ENCODE peak calls at places on chromosome 20, in ten cellular contexts. V is central memory CD4-positive, alpha-beta T cell; W is T follicular helper cell; Y is GM13976; L is iris pigment epithelial cell; O is posterior cingulate gyrus; X is ecto neural progenitor cell; A is activated CD8-positive, alpha-beta memory T cell treated with anti-CD3 and anti-CD28 coated beads for 4 hours; E is cardiac muscle cell; H is head of caudate nucleus. N is an unnamed sample.

GRCh38 chr20:6768228-6769185 is 1.0 kb downstream of the BMP2 start:
- DNase-seq in L (peak; percentile 53), E (peak; percentile 39), O (peak; percentile 21), V (no peak), Y (peak; percentile 22), X (peak; percentile 58), A (no peak), H (peak; percentile 21), W (no peak), N (no peak)

GRCh38 chr20:44494266-44494665 is 18.6 kb downstream of the TTPAL start:
- DNase-seq in V (no peak), X (no peak), A (no peak), O (no peak), Y (no peak), H (no peak), W (no peak), L (peak; percentile 76), E (no peak), N (no peak)

GRCh38 chr20:3655032-3655405 is 8.2 kb downstream of the GFRA4 start:
- DNase-seq in W (no peak), Y (no peak), A (no peak), X (no peak), L (no peak), E (no peak), H (no peak), O (peak; percentile 3), V (no peak), N (no peak)

GRCh38 chr20:50323209-50323608 is 132.6 kb downstream of the CEBPB start:
- DNase-seq in W (no peak), O (no peak), X (no peak), A (no peak), H (no peak), Y (no peak), V (no peak), E (no peak), L (peak; percentile 58), N (no peak)

GRCh38 chr20:46713957-46714834 is 4.7 kb downstream of the SLC2A10 start:
- DNase-seq in H (no peak), Y (no peak), L (no peak), X (no peak), A (no peak), V (no peak), O (no peak), E (no peak), W (no peak), N (no peak)

GRCh38 chr20:34916774-34917354 is 38.7 kb downstream of the GSS start:
- DNase-seq in V (no peak), X (no peak), Y (no peak), W (no peak), O (no peak), A (no peak), L (no peak), H (no peak), E (no peak), N (no peak)

GRCh38 chr20:40536866-40537265 is 152.2 kb downstream of the MAFB start:
- DNase-seq in A (no peak), E (no peak), H (no peak), V (no peak), X (no peak), L (peak; percentile 4), O (no peak), W (no peak), Y (no peak), N (no peak)

GRCh38 chr20:41275181-41275793 is 42.2 kb downstream of the ZHX3 start:
- DNase-seq in E (no peak), L (peak; percentile 77), W (no peak), H (no peak), Y (no peak), A (no peak), V (no peak), O (no peak), X (no peak), N (no peak)

N was measured in dorsolateral prefrontal cortex.